ENCODE peak calls at places on chromosomes 12 and 14, in four cellular contexts. X is HepG2, P is K562, S is GM12878. U is an unnamed sample.

GRCh38 chr14:104554608-104555401 is 24.8 kb upstream of the C14orf180 start:
- DNase-seq in X (no peak), P (no peak), S (no peak), U (peak; percentile 68)

GRCh38 chr14:54332490-54332889 is 64.3 kb upstream of the CDKN3 start:
- DNase-seq in X (no peak), P (no peak), S (no peak), U (no peak)

GRCh38 chr12:103093499-103094106 is 136.1 kb downstream of the ASCL1 start:
- DNase-seq in X (no peak), P (no peak), S (no peak), U (no peak)

GRCh38 chr12:10851243-10851858 is 2.1 kb upstream of the PRR4 start:
- DNase-seq in X (no peak), P (no peak), S (no peak), U (no peak)

GRCh38 chr14:104285483-104285790 is 147.1 kb downstream of the KIF26A start:
- DNase-seq in X (no peak), P (no peak), S (no peak), U (peak; percentile 66)

GRCh38 chr12:40622246-40622838 is 69.9 kb upstream of the CNTN1 start:
- DNase-seq in X (peak; percentile 19), P (peak; percentile 11), S (no peak), U (peak; percentile 56)

GRCh38 chr12:10288989-10289388 is 18.7 kb upstream of the KLRD1 start:
- DNase-seq in X (no peak), P (no peak), S (no peak), U (no peak)

GRCh38 chr12:87728936-87729593 is 300.1 kb downstream of the C12orf50 start:
- DNase-seq in X (no peak), P (no peak), S (no peak), U (no peak)

GRCh38 chr12:90574676-90575075 is 380.3 kb downstream of the CCER1 start:
- DNase-seq in X (no peak), P (no peak), S (no peak), U (no peak)

GRCh38 chr12:20801035-20801434 is 9.5 kb upstream of the SLCO1B3 start:
- DNase-seq in X (no peak), P (no peak), S (no peak), U (no peak)

GRCh38 chr14:57492859-57493258 is 798 bp downstream of the CCDC198 start:
- DNase-seq in X (peak; percentile 22), P (no peak), S (no peak), U (no peak)

GRCh38 chr12:54725233-54725843 is 77.2 kb upstream of the DCD start:
- DNase-seq in X (peak; percentile 30), P (peak; percentile 14), S (no peak), U (no peak)

GRCh38 chr14:75277000-75277795 is 1.4 kb upstream of the FOS start:
- DNase-seq in X (peak; percentile 66), P (peak; percentile 83), S (no peak), U (peak; percentile 92)

GRCh38 chr12:116737774-116738657 is at the start of the genes RNFT2 and SPRING1:
- DNase-seq in X (peak; percentile 98), P (peak; percentile 100), S (peak; percentile 95), U (peak; percentile 99)

GRCh38 chr14:37668646-37669045 is 73.2 kb downstream of the TTC6 start:
- DNase-seq in X (no peak), P (no peak), S (no peak), U (no peak)

GRCh38 chr12:48349471-48349870 is 1.2 kb downstream of the ZNF641 start:
- DNase-seq in X (no peak), P (no peak), S (no peak), U (no peak)

GRCh38 chr12:68796399-68796798 is 11.6 kb upstream of the MDM2 start:
- DNase-seq in X (no peak), P (no peak), S (no peak), U (no peak)

GRCh38 chr12:112199136-112199535 is 73.8 kb downstream of the TRAFD1 start:
- DNase-seq in X (no peak), P (no peak), S (no peak), U (no peak)

GRCh38 chr14:95455246-95455645 is 61.2 kb downstream of the SYNE3 start:
- DNase-seq in X (no peak), P (no peak), S (no peak), U (no peak)

GRCh38 chr14:95456281-95456680 is 60.2 kb downstream of the SYNE3 start:
- DNase-seq in X (no peak), P (no peak), S (no peak), U (no peak)

GRCh38 chr14:95452176-95452889 is 64.1 kb downstream of the SYNE3 start:
- DNase-seq in X (peak; percentile 51), P (peak; percentile 27), S (no peak), U (peak; percentile 56)

GRCh38 chr14:95453713-95453980 is 62.8 kb downstream of the SYNE3 start:
- DNase-seq in X (no peak), P (no peak), S (no peak), U (no peak)

DNA sequence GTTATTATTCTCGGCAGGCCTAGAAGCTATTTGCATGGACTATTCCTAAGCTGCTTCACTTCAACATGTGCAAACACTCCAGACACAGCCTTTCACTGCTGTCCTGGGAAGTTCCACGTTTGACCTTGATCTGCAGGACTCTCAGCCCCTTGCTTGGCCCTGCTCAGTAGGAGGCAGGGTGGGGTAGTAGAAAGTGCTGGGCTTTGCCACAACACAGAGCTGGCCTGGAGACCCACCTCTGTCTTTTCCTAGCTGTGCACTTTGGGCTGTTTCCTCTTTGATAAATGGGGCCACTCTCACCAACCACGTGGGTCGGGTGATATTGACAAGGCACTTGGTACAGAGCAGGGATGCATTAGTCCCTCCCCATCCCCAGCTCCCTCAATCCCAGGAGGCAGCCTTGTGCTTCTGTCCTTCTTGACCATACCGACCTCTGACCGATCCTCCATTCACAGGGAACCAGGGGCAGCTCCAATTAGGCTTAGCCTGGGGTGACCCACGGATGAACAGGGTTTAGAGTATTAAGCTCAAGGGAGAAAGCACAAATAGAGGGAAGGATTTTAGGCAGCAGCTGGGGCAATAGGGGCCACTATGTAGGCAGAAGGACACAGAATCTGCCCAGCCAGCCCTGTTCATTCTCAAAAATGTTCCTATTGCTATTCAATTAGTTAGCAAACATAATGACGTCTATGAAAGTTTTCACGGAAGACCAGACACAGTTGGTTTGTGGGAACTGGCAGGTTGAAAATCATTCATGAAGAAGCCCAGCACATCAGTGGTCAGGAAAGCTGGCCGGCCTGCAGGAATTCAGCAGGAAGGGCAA is 63.3 kb downstream of the SYNE3 start:
- DNase-seq in X (peak; percentile 74), P (no peak), S (no peak), U (no peak)
- TF ChIP-seq TAF1 in X (no peak), P (no peak), S (no peak), U (no peak)

GRCh38 chr14:21071225-21072041 is 1.3 kb downstream of the ARHGEF40 start:
- DNase-seq in X (peak; percentile 56), P (peak; percentile 59), S (peak; percentile 51), U (peak; percentile 95)

GRCh38 chr14:21072102-21072501 is 2.0 kb downstream of the ARHGEF40 start:
- DNase-seq in X (no peak), P (no peak), S (no peak), U (peak; percentile 35)

GRCh38 chr14:21070083-21070609 is at the start of gene ARHGEF40:
- DNase-seq in X (no peak), P (peak; percentile 64), S (no peak), U (peak; percentile 87)

GRCh38 chr14:21069388-21070082 is 569 bp upstream of the ARHGEF40 start:
- DNase-seq in X (peak; percentile 85), P (no peak), S (no peak), U (peak; percentile 77)

GRCh38 chr14:21070610-21071224 is 613 bp downstream of the ARHGEF40 start:
- DNase-seq in X (peak; percentile 69), P (no peak), S (no peak), U (peak; percentile 71)
- TF ChIP-seq REST in X (no peak), P (no peak), S (no peak), U (no peak)

GRCh38 chr12:53050426-53051057 is 677 bp downstream of the TNS2 start:
- DNase-seq in X (no peak), P (no peak), S (no peak), U (no peak)

GRCh38 chr12:53049582-53050318 is at the start of gene TNS2:
- DNase-seq in X (peak; percentile 72), P (peak; percentile 21), S (no peak), U (peak; percentile 72)

GRCh38 chr12:53048033-53048779 is 1.7 kb upstream of the TNS2 start:
- DNase-seq in X (peak; percentile 68), P (peak; percentile 8), S (no peak), U (peak; percentile 76)

GRCh38 chr12:53047221-53048032 is 2.4 kb upstream of the TNS2 start:
- DNase-seq in X (peak; percentile 44), P (peak; percentile 93), S (no peak), U (peak; percentile 95)

GRCh38 chr12:53048780-53049401 is 974 bp upstream of the TNS2 start:
- DNase-seq in X (peak; percentile 40), P (peak; percentile 19), S (no peak), U (peak; percentile 52)
- TF ChIP-seq TAF1 in X (no peak), P (no peak), S (no peak), U (no peak)

GRCh38 chr12:51626115-51626514 is 35.1 kb downstream of the SCN8A start:
- DNase-seq in X (peak; percentile 26), P (no peak), S (no peak), U (no peak)
- TF ChIP-seq REST in X (no peak), P (no peak), S (no peak), U (no peak)

GRCh38 chr14:101708853-101709532 is 52.5 kb upstream of the PPP2R5C start:
- DNase-seq in X (no peak), P (no peak), S (no peak), U (no peak)
- TF ChIP-seq TAF1 in X (no peak), P (no peak), S (no peak), U (no peak)

GRCh38 chr12:124518051-124518932 is 49.1 kb downstream of the NCOR2 start:
- DNase-seq in X (peak; percentile 93), P (no peak), S (no peak), U (peak; percentile 90)
- TF ChIP-seq REST in X (no peak), P (no peak), S (no peak), U (no peak)